ENCODE peak calls at places on chromosomes 4 and X, in six cellular contexts. J is upper lobe of right lung, U is IMR-90, S is mammary epithelial cell, V is fibroblast of lung, M is right lobe of liver. T is an unnamed sample. For H3K4me1, the result is how much of the 10 kb centered on the place peaks cover.

GRCh38 chr4:187937557-187937956 is 58.0 kb upstream of the ZFP42 start:
- DNase-seq in J (no peak), U (no peak), S (no peak), V (no peak), M (no peak), T (no peak)

GRCh38 chr4:100311181-100311580 is 120.9 kb upstream of the DDIT4L start:
- DNase-seq in J (no peak), U (no peak), S (peak), V (no peak), M (no peak), T (no peak)

GRCh38 chrX:33336783-33337182 is 125.4 kb upstream of the DMD start:
- DNase-seq in J (no peak), U (peak), S (peak), V (peak), M (no peak), T (no peak)

GRCh38 chr4:8877780-8878040 is 6.1 kb upstream of the HMX1 start:
- DNase-seq in J (no peak), U (no peak), S (no peak), V (no peak), M (no peak), T (no peak)

GRCh38 chr4:176387571-176387970 is 67.8 kb downstream of the SPCS3 start:
- DNase-seq in J (no peak), U (peak), S (no peak), V (peak), M (no peak), T (no peak)

GRCh38 chrX:39582091-39582490 is 515.7 kb downstream of the BCOR start:
- DNase-seq in J (no peak), U (no peak), S (peak), V (no peak), M (no peak), T (no peak)

GRCh38 chr4:11585506-11585905 is 156.8 kb upstream of the HS3ST1 start:
- DNase-seq in J (no peak), U (no peak), S (peak), V (no peak), M (no peak), T (no peak)

GRCh38 chrX:40105791-40106676 is 8.3 kb upstream of the BCOR start:
- DNase-seq in J (peak), U (no peak), S (peak), V (no peak), M (peak), T (peak)

GRCh38 chrX:103533428-103534216 is 14.3 kb upstream of the RAB40A start:
- DNase-seq in J (peak), U (peak), S (peak), V (peak), M (peak), T (peak)

GRCh38 chr4:157204634-157205244 is 15.8 kb upstream of the GRIA2 start:
- DNase-seq in J (peak), U (peak), S (no peak), V (no peak), M (no peak), T (peak)

GRCh38 chr4:152784490-152785195 is 4.9 kb downstream of the ARFIP1 start:
- DNase-seq in J (no peak), U (peak), S (peak), V (peak), M (no peak), T (no peak)

GRCh38 chrX:39714471-39714870 is 383.3 kb downstream of the BCOR start:
- DNase-seq in J (no peak), U (no peak), S (no peak), V (no peak), M (no peak), T (no peak)

GRCh38 chrX:155819966-155820491 is 61.1 kb upstream of the VAMP7 start:
- DNase-seq in J (no peak), U (peak), S (peak), V (peak), M (no peak), T (peak)

GRCh38 chr4:152073738-152074137 is 312.9 kb upstream of the GATB start:
- DNase-seq in J (peak), U (peak), S (peak), V (no peak), M (no peak), T (no peak)

GRCh38 chr4:141102367-141102766 is 30.9 kb downstream of the RNF150 start:
- DNase-seq in J (no peak), U (peak), S (peak), V (peak), M (no peak), T (no peak)

GRCh38 chr4:73451404-73451803 is 15.4 kb downstream of the AFP start:
- DNase-seq in J (no peak), U (peak), S (no peak), V (peak), M (no peak), T (no peak)

GRCh38 chr4:113537183-113537977 is 224.2 kb downstream of the CAMK2D start:
- DNase-seq in J (no peak), U (no peak), S (no peak), V (no peak), M (no peak), T (no peak)

GRCh38 chrX:134636859-134637258 is 21.4 kb downstream of the PLAC1 start:
- DNase-seq in J (no peak), U (peak), S (no peak), V (peak), M (no peak), T (no peak)

GRCh38 chr4:81257021-81257420 is 42.0 kb upstream of the PRKG2 start:
- DNase-seq in J (no peak), U (peak), S (peak), V (peak), M (no peak), T (no peak)

GRCh38 chr4:27350161-27350560 is 489.5 kb downstream of the STIM2 start:
- DNase-seq in J (no peak), U (no peak), S (peak), V (no peak), M (no peak), T (no peak)

GRCh38 chrX:133722756-133723155 is 262.6 kb downstream of the GPC3 start:
- DNase-seq in J (no peak), U (no peak), S (no peak), V (no peak), M (no peak), T (no peak)

GRCh38 chrX:24956828-24957227 is 58.9 kb downstream of the ARX start:
- DNase-seq in J (no peak), U (peak), S (peak), V (peak), M (no peak), T (no peak)

GRCh38 chr4:122309988-122310626 is 68.7 kb upstream of the ADAD1 start:
- DNase-seq in J (no peak), U (peak), S (no peak), V (peak), M (no peak), T (no peak)

GRCh38 chr4:113781439-113782040 is 20.0 kb upstream of the CAMK2D start:
- DNase-seq in J (no peak), U (peak), S (no peak), V (peak), M (no peak), T (no peak)

GRCh38 chr4:62970846-62971245 is 1438.4 kb downstream of the TECRL start:
- DNase-seq in J (no peak), U (no peak), S (no peak), V (no peak), M (no peak), T (no peak)

GRCh38 chr4:109985993-109986640 is 73.4 kb downstream of the EGF start:
- DNase-seq in J (no peak), U (no peak), S (no peak), V (no peak), M (no peak), T (no peak)

GRCh38 chrX:116841290-116841689 is 378.5 kb upstream of the CT83 start:
- DNase-seq in J (no peak), U (no peak), S (no peak), V (no peak), M (no peak), T (no peak)

GRCh38 chrX:774536-774935 is 143.9 kb downstream of the SHOX start:
- DNase-seq in J (peak), U (no peak), S (no peak), V (no peak), M (no peak), T (no peak)

GRCh38 chr4:95728145-95728544 is 111.7 kb upstream of the PDHA2 start:
- DNase-seq in J (no peak), U (no peak), S (peak), V (peak), M (no peak), T (no peak)

GRCh38 chr4:77861500-77861899 is 1.1 kb upstream of the MRPL1 start:
- DNase-seq in J (no peak), U (no peak), S (no peak), V (no peak), M (no peak), T (no peak)

GRCh38 chr4:56976878-56977320 is 507 bp downstream of the NOA1 start:
- DNase-seq in J (peak), U (no peak), S (peak), V (no peak), M (peak), T (peak)

GRCh38 chrX:151363316-151363715 is 33.7 kb upstream of the VMA21 start:
- DNase-seq in J (no peak), U (no peak), S (no peak), V (no peak), M (no peak), T (no peak)

GRCh38 chr4:38621004-38621684 is 42.9 kb upstream of the KLF3 start:
- DNase-seq in J (no peak), U (peak), S (peak), V (peak), M (no peak), T (peak)
- H3K4me1 ChIP-seq in J (under half), U (under half), S (under half), V (under half), M (under half), T (under half)

DNA sequence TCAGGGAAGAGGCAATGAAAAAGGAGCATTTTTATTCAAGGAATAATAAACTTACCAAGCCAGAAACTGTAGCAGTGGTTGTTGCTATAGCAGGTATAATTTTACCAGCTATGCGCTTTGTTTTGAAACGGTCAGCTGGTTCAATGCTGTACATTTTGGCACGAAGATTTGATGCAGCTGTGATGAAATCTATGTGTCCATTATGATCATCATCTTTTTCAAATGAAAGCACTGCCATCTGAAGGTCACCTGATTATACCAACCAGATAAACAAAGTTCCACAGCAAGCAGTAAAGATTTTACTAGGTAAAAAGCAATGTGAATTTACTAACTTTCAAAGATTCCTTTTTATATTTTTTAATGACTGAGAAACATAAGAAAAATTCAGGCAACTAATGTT is 66.4 kb downstream of the STAP1 start:
- DNase-seq in J (no peak), U (no peak), S (no peak), V (no peak), M (no peak), T (no peak)
- TF ChIP-seq CTCF in J (no peak), U (no peak), S (no peak), V (no peak), M (no peak), T (no peak)

GRCh38 chr4:86035688-86036087 is 324.2 kb downstream of the MAPK10 start:
- DNase-seq in J (no peak), U (peak), S (peak), V (no peak), M (no peak), T (no peak)
- H3K4me1 ChIP-seq in J (under half), U (under half), S (under half), V (under half), M (under half), T (under half)

GRCh38 chr4:156118821-156119220 is 165.2 kb upstream of the CTSO start:
- DNase-seq in J (no peak), U (peak), S (no peak), V (no peak), M (no peak), T (no peak)

GRCh38 chr4:156111706-156112105 is 158.0 kb upstream of the CTSO start:
- DNase-seq in J (no peak), U (no peak), S (no peak), V (no peak), M (no peak), T (no peak)

GRCh38 chr4:156109943-156110925 is 156.6 kb upstream of the CTSO start:
- DNase-seq in J (no peak), U (peak), S (peak), V (no peak), M (no peak), T (no peak)

GRCh38 chr4:156113138-156113537 is 159.5 kb upstream of the CTSO start:
- DNase-seq in J (no peak), U (no peak), S (peak), V (no peak), M (no peak), T (no peak)
- TF ChIP-seq CTCF in J (no peak), U (no peak), S (peak), V (no peak), M (peak), T (no peak)

DNA sequence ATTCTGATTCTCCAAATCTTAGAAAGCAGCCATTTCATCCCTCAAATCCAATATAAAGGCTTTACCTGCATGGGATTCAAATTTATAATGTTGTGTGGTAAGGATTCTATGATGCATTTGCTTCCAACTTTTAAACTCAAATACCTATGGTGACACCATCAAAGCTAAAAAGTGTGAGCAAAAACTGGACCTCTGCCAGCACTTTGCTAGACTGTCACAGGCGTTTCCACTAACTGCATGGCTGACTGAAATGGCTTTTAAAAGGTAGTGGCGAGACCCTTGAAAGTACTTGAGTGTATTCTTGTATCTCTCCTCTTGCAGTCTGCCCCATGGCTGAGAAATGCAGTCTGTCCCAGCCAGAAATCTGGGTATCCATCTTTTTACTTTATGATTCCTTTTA is 169.4 kb downstream of the AMELX start:
- DNase-seq in J (no peak), U (no peak), S (no peak), V (no peak), M (no peak), T (no peak)
- H3K4me1 ChIP-seq in J (under half), U (under half), S (under half), V (under half), M (under half), T (under half)

DNA sequence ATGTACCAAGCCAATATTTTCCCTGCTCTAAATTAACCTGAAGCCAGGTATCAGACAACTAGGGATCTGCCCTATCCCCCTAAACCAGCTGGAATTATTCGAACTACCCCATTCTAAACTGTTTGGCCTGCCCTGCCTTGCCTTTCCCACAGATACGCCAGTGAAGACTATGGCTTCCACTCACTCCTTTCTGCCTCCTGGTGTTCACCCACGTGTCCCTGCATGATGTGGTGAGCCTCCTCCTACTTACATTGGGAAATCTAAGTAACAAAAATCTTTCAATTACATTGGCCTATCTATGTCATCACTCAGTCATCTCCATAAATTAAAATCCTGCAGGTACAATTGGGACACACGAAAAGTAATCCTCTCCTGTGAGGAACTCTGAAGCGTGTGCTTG is 6.1 kb upstream of the LDOC1 start:
- DNase-seq in J (no peak), U (no peak), S (no peak), V (no peak), M (no peak), T (no peak)
- TF ChIP-seq CTCF in J (no peak), U (no peak), S (no peak), V (no peak), M (no peak), T (no peak)

GRCh38 chr4:143389543-143390195 is 53.0 kb downstream of the GAB1 start:
- DNase-seq in J (no peak), U (peak), S (peak), V (peak), M (no peak), T (no peak)
- H3K4me1 ChIP-seq in J (half or more), U (under half), S (under half), V (under half), M (under half), T (under half)

T was measured in left lung.